ENCODE peak calls at places on chromosomes 11 and 22, in ten cellular contexts. X is transverse colon, A is HCT116, H is suprapubic skin, Z is GM23338, Y is stomach, P is sigmoid colon, G is endothelial cell of umbilical vein, V is upper lobe of left lung, W is Panc1. D is an unnamed sample. For H3K36me3, the result is how much of the 10 kb centered on the place peaks cover.

GRCh38 chr11:29012507-29012906 is 904.3 kb downstream of the METTL15 start:
- DNase-seq in P (no peak), G (no peak), Y (no peak), X (no peak), A (no peak), Z (no peak), H (no peak), W (no peak), V (no peak), D (no peak)

GRCh38 chr11:86069408-86070086 is 663 bp upstream of the PICALM start:
- DNase-seq in H (no peak), V (peak), A (peak), P (peak), Y (no peak), Z (peak), W (peak), G (peak), X (peak), D (no peak)

GRCh38 chr22:19937616-19938473 is 3.7 kb upstream of the COMT start:
- DNase-seq in A (no peak), P (no peak), V (peak), G (peak), Z (no peak), W (no peak), Y (peak), H (no peak), X (no peak), D (peak)

GRCh38 chr11:85123752-85124231 is 503.4 kb downstream of the DLG2 start:
- DNase-seq in P (no peak), X (no peak), Z (no peak), V (no peak), G (no peak), H (no peak), W (no peak), A (no peak), Y (no peak), D (no peak)

GRCh38 chr11:2346586-2347335 is 30.3 kb upstream of the CD81 start:
- DNase-seq in G (no peak), W (no peak), X (no peak), A (no peak), Y (no peak), P (no peak), V (no peak), H (no peak), Z (no peak), D (no peak)

GRCh38 chr11:94734563-94735275 is 33.4 kb upstream of the AMOTL1 start:
- DNase-seq in Y (no peak), Z (peak), A (peak), X (no peak), H (no peak), W (no peak), G (no peak), P (no peak), V (no peak), D (no peak)

GRCh38 chr11:118193910-118194566 is 17.6 kb upstream of the SCN2B start:
- DNase-seq in X (no peak), W (no peak), A (no peak), V (no peak), P (no peak), Z (no peak), H (no peak), G (no peak), Y (no peak), D (no peak)

GRCh38 chr11:20609727-20610707 is 10.6 kb downstream of the SLC6A5 start:
- DNase-seq in X (peak), G (peak), Y (peak), V (peak), W (peak), P (peak), Z (peak), H (no peak), A (peak), D (peak)

GRCh38 chr11:120199613-120200012 is 11.2 kb upstream of the OAF start:
- DNase-seq in Z (peak), Y (no peak), A (no peak), X (no peak), G (no peak), H (no peak), W (no peak), V (no peak), P (no peak), D (peak)

GRCh38 chr11:26649884-26650283 is 72.0 kb downstream of the SLC5A12 start:
- DNase-seq in Y (peak), V (peak), G (peak), X (peak), A (peak), H (no peak), P (peak), Z (peak), W (peak), D (no peak)

GRCh38 chr11:33280402-33280801 is 23.2 kb downstream of the HIPK3 start:
- DNase-seq in A (no peak), P (no peak), W (no peak), Z (no peak), V (no peak), G (no peak), X (no peak), H (no peak), Y (no peak), D (no peak)

GRCh38 chr11:28863422-28863821 is 755.2 kb downstream of the METTL15 start:
- DNase-seq in Z (no peak), H (no peak), V (no peak), P (no peak), X (no peak), G (no peak), W (no peak), Y (no peak), A (no peak), D (no peak)

GRCh38 chr11:117020287-117020686 is 77.9 kb downstream of the SIK3 start:
- DNase-seq in A (no peak), H (no peak), G (no peak), Z (no peak), X (peak), P (no peak), W (no peak), Y (no peak), V (no peak), D (no peak)

GRCh38 chr11:7437706-7438105 is 47.6 kb upstream of the OLFML1 start:
- DNase-seq in H (no peak), W (no peak), V (no peak), A (no peak), P (no peak), Y (no peak), G (no peak), X (no peak), Z (no peak), D (no peak)

GRCh38 chr11:64652586-64653387 is 61.8 kb downstream of the SLC22A12 start:
- DNase-seq in Z (peak), Y (peak), V (peak), W (peak), X (peak), A (peak), P (peak), G (peak), H (no peak), D (peak)

GRCh38 chr11:120554771-120555432 is 43.4 kb downstream of the GRIK4 start:
- DNase-seq in Y (no peak), V (no peak), Z (peak), P (no peak), H (no peak), G (peak), W (no peak), X (no peak), A (no peak), D (peak)

GRCh38 chr11:16278986-16279385 is 77.4 kb downstream of the SOX6 start:
- DNase-seq in A (no peak), Y (no peak), H (no peak), G (no peak), V (no peak), P (no peak), Z (no peak), X (no peak), W (no peak), D (no peak)

GRCh38 chr11:63710476-63711217 is 29.3 kb downstream of the RTN3 start:
- DNase-seq in H (no peak), W (no peak), X (peak), Y (no peak), G (peak), V (peak), A (no peak), P (no peak), Z (no peak), D (no peak)

GRCh38 chr11:8167796-8168195 is 1.0 kb downstream of the RIC3 start:
- DNase-seq in P (no peak), V (no peak), Y (no peak), G (no peak), A (no peak), W (no peak), X (no peak), H (no peak), Z (no peak), D (no peak)

GRCh38 chr22:49820984-49821383 is 6.7 kb downstream of the BRD1 start:
- DNase-seq in V (no peak), Y (no peak), G (no peak), H (no peak), W (no peak), X (no peak), Z (no peak), A (no peak), P (no peak), D (no peak)

GRCh38 chr22:39953101-39953500 is 7.1 kb upstream of the TMA7B start:
- DNase-seq in Z (no peak), G (no peak), P (no peak), A (no peak), W (no peak), Y (no peak), H (no peak), X (no peak), V (no peak), D (no peak)

GRCh38 chr22:25666308-25666707 is 75.7 kb upstream of the MYO18B start:
- DNase-seq in H (peak), G (no peak), P (peak), Z (peak), W (no peak), V (peak), X (peak), A (no peak), Y (no peak), D (no peak)

GRCh38 chr22:41445171-41446056 is 1.2 kb downstream of the TOB2 start:
- DNase-seq in G (peak), A (no peak), X (peak), H (no peak), Y (peak), W (no peak), Z (peak), P (peak), V (peak), D (peak)

GRCh38 chr11:46373787-46374740 is 7.4 kb upstream of the MDK start:
- DNase-seq in H (no peak), Z (no peak), X (no peak), W (no peak), A (no peak), P (no peak), G (no peak), Y (no peak), V (no peak), D (no peak)

GRCh38 chr11:2791139-2791520 is 91.3 kb upstream of the KCNQ1OT1 start:
- DNase-seq in X (peak), H (peak), A (no peak), G (no peak), V (peak), Y (peak), P (peak), W (no peak), Z (no peak), D (peak)

GRCh38 chr11:74311352-74311926 is at the start of gene P4HA3:
- DNase-seq in V (peak), H (peak), P (peak), A (peak), G (peak), Y (peak), X (peak), W (no peak), Z (peak), D (peak)

GRCh38 chr11:126113515-126113957 is 50.9 kb upstream of the CDON start:
- DNase-seq in H (peak), W (peak), P (peak), Y (peak), V (peak), X (peak), Z (no peak), G (peak), A (peak), D (peak)

GRCh38 chr22:45832959-45833580 is 143.9 kb downstream of the WNT7B start:
- DNase-seq in H (no peak), W (no peak), A (no peak), Z (no peak), Y (no peak), X (no peak), G (no peak), V (no peak), P (no peak), D (no peak)

GRCh38 chr11:118939948-118940598 is 14.3 kb upstream of the BCL9L start:
- DNase-seq in Z (peak), A (no peak), W (no peak), Y (no peak), G (no peak), P (peak), X (no peak), V (no peak), H (no peak), D (peak)

GRCh38 chr11:13861411-13861810 is 101.1 kb upstream of the SPON1 start:
- DNase-seq in H (no peak), Y (no peak), W (no peak), X (no peak), A (no peak), V (no peak), P (no peak), Z (no peak), G (no peak), D (no peak)

GRCh38 chr11:96376796-96377195 is 12.9 kb downstream of the CCDC82 start:
- DNase-seq in P (no peak), Y (no peak), W (no peak), A (no peak), V (no peak), X (no peak), G (no peak), H (no peak), Z (no peak), D (no peak)
- H3K36me3 ChIP-seq in P (under half), Y (under half), W (under half), A (under half), V (under half), X (under half), G (under half), H (under half), Z (under half), D (under half)

DNA sequence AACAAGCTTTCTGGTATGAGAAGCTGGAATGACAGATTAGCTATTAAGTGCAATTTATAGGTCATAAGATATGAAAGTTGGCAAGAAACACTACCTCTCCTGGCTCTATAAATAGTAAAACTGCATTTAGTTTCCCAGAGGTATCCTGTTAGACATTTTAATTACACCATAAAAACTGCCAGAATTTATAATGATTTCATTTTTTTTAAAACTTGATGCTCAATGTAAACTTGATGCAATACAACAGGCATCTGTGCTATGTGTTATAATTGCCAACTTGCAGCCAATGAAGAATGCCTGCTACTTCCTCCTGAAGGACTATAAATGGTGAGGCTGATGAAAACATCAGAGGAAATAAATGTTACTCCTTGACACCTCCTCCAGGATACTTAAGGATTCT is 262.3 kb upstream of the PITPNB start:
- DNase-seq in W (no peak), A (no peak), G (peak), V (no peak), H (no peak), Z (no peak), Y (no peak), X (no peak), P (no peak), D (no peak)
- TF ChIP-seq CTCF in W (no peak), A (no peak), G (no peak), V (no peak), H (no peak), Z (no peak), Y (no peak), X (no peak), P (no peak), D (no peak)

GRCh38 chr22:38862375-38863329 is 9.4 kb downstream of the CBX6 start:
- DNase-seq in Y (no peak), G (no peak), X (peak), H (no peak), P (peak), W (no peak), A (no peak), Z (peak), V (no peak), D (no peak)
- TF ChIP-seq POLR2AphosphoS5 in Y (no peak), G (no peak), X (no peak), H (no peak), P (no peak), W (peak), A (no peak), Z (peak), V (no peak), D (peak)

GRCh38 chr11:114080769-114081168 is 21.3 kb downstream of the ZBTB16 start:
- DNase-seq in W (no peak), A (no peak), X (no peak), Z (no peak), V (peak), G (no peak), Y (no peak), P (no peak), H (no peak), D (no peak)

GRCh38 chr11:114079406-114080072 is 20.0 kb downstream of the ZBTB16 start:
- DNase-seq in W (no peak), V (no peak), Z (no peak), X (no peak), P (peak), Y (no peak), G (no peak), A (no peak), H (no peak), D (no peak)

GRCh38 chr11:114078423-114078822 is 18.9 kb downstream of the ZBTB16 start:
- DNase-seq in H (no peak), Z (no peak), X (no peak), Y (no peak), V (no peak), P (peak), G (no peak), A (no peak), W (no peak), D (no peak)

GRCh38 chr11:114081641-114082414 is 22.3 kb downstream of the ZBTB16 start:
- DNase-seq in Z (no peak), H (no peak), P (peak), G (peak), Y (no peak), X (no peak), V (no peak), A (no peak), W (no peak), D (no peak)

DNA sequence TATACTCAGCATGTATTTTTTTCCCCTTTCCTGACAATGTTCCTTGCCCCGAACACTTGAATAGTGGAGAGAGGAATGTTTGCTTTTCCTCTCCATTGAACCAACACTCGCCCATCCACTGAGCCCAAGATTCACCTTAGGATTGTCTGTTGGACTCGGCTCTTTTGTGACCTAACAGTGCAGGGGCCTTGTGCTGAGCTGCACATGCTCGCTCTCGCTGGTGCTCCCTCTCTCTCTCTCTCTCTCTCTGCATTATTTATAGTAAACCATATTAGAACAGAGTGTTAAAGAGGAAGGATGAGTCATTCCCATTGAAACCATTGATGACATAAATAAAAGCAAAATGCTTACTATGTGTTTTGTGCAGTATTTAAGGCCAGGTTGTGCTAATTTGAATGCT is 20.7 kb downstream of the ZBTB16 start:
- DNase-seq in V (peak), Y (no peak), Z (no peak), H (no peak), A (no peak), G (peak), X (no peak), P (peak), W (no peak), D (no peak)
- H3K36me3 ChIP-seq in V (under half), Y (half or more), Z (under half), H (half or more), A (under half), G (under half), X (under half), P (under half), W (under half), D (under half)

DNA sequence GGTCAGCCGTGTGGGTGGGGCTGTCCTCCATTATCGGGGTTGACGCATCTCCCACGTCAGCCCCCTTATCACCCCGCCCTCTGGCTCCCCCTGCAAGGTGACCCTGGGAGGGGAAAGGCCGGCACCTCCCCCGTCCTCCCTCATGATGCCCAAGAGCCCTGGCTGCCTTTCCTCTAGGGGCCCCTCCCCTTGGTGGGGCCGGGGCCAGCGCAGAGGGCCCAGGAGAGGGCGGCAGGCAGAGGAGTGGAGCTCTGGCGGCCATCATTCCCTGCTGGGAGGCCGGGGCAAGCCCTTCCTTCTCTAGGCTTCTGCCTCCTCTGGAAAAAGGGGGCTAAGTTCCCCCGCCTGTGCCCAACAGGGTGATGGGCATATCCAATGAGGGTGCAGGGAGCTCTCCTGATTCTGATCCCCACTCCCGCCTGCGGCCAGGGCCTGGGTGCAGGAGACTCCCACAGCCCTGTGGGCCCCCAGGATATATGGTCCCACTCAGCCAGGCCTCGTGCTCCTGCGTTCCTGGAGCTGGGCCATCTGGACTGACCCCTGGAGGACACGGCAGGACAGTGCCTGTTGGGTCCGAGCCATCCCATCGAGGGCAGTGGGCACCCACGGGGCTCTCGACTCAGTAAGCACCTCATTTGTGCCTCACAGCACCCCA is 12.3 kb downstream of the MYRF start:
- DNase-seq in X (no peak), V (no peak), P (no peak), H (no peak), Y (peak), A (no peak), W (no peak), Z (peak), G (no peak), D (no peak)
- TF ChIP-seq CTCF in X (no peak), V (no peak), P (no peak), H (no peak), Y (no peak), A (no peak), W (no peak), Z (peak), G (no peak), D (no peak)

GRCh38 chr11:110856993-110857812 is 145.0 kb upstream of the ARHGAP20 start:
- DNase-seq in Z (no peak), P (no peak), X (no peak), A (no peak), W (no peak), Y (no peak), H (no peak), G (peak), V (no peak), D (no peak)

GRCh38 chr11:110857885-110858555 is 145.8 kb upstream of the ARHGAP20 start:
- DNase-seq in G (peak), W (no peak), X (peak), Y (peak), Z (no peak), V (no peak), P (no peak), H (no peak), A (no peak), D (no peak)

GRCh38 chr11:110858556-110858921 is 146.3 kb upstream of the ARHGAP20 start:
- DNase-seq in G (no peak), V (no peak), W (no peak), H (peak), Y (peak), A (no peak), Z (no peak), P (peak), X (peak), D (no peak)

GRCh38 chr11:110855246-110855645 is 143.0 kb upstream of the ARHGAP20 start:
- DNase-seq in Z (no peak), V (no peak), Y (no peak), W (no peak), G (no peak), A (no peak), X (no peak), P (no peak), H (no peak), D (no peak)

DNA sequence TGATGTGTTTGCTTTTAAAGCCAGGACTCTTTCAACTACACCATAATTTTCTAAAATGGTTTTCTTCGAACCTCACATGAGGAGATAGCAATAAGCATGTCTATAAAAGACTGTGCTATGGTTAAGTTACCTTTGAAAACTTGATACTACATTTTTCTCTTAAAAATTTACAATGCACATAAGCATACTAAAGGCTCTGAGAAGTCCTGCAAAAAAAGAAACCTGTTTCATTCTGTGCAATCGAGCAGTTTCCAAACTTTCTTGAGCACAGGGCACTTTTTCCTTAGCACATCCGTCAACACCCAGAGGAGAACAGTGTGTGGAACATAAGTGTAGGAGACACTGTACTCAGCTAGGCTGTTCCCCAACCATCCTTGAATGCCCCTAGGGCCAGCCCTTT is 144.1 kb upstream of the ARHGAP20 start:
- DNase-seq in Z (no peak), P (no peak), X (no peak), V (no peak), A (no peak), H (no peak), G (no peak), W (no peak), Y (no peak), D (no peak)
- TF ChIP-seq POLR2AphosphoS5 in Z (no peak), P (no peak), X (no peak), V (no peak), A (no peak), H (no peak), G (no peak), W (no peak), Y (no peak), D (no peak)